ENCODE peak calls at places on chromosomes 6 and 20, in nine cellular contexts. One of them, this sample, is unnamed.

GRCh38 chr20:53944796-53945195 is 125.6 kb downstream of the BCAS1 start:
- DNase-seq in mammary epithelial cell: no peak
- DNase-seq in fibroblast of mammary gland: no peak
- DNase-seq in PC-9: no peak
- DNase-seq in neural progenitor cell: no peak
- DNase-seq in left lung: no peak
- DNase-seq in AG10803: no peak
- DNase-seq in transverse colon: no peak
- DNase-seq in fibroblast of the aortic adventitia: no peak
- DNase-seq in this sample: no peak

GRCh38 chr20:34074101-34074760 is 37.8 kb downstream of the EIF2S2 start:
- DNase-seq in PC-9: no peak
- DNase-seq in fibroblast of the aortic adventitia: no peak
- DNase-seq in AG10803: no peak
- DNase-seq in transverse colon: no peak
- DNase-seq in neural progenitor cell: no peak
- DNase-seq in left lung: no peak
- DNase-seq in fibroblast of mammary gland: peak
- DNase-seq in mammary epithelial cell: peak
- DNase-seq in this sample: no peak

GRCh38 chr6:83273596-83273995 is 80.4 kb downstream of the RWDD2A start:
- DNase-seq in fibroblast of mammary gland: peak
- DNase-seq in AG10803: peak
- DNase-seq in transverse colon: no peak
- DNase-seq in mammary epithelial cell: no peak
- DNase-seq in PC-9: no peak
- DNase-seq in neural progenitor cell: no peak
- DNase-seq in left lung: no peak
- DNase-seq in fibroblast of the aortic adventitia: peak
- DNase-seq in this sample: no peak

GRCh38 chr6:24859132-24859531 is 60.4 kb upstream of the ARMH2 start:
- DNase-seq in PC-9: no peak
- DNase-seq in mammary epithelial cell: no peak
- DNase-seq in fibroblast of mammary gland: no peak
- DNase-seq in left lung: no peak
- DNase-seq in transverse colon: no peak
- DNase-seq in AG10803: no peak
- DNase-seq in fibroblast of the aortic adventitia: no peak
- DNase-seq in neural progenitor cell: no peak
- DNase-seq in this sample: no peak

GRCh38 chr20:17648782-17649730 is 33.0 kb downstream of the RRBP1 start:
- DNase-seq in left lung: no peak
- DNase-seq in AG10803: no peak
- DNase-seq in transverse colon: peak
- DNase-seq in PC-9: no peak
- DNase-seq in fibroblast of mammary gland: no peak
- DNase-seq in fibroblast of the aortic adventitia: no peak
- DNase-seq in neural progenitor cell: peak
- DNase-seq in mammary epithelial cell: no peak
- DNase-seq in this sample: no peak

GRCh38 chr6:12011276-12012112 is 618 bp upstream of the HIVEP1 start:
- DNase-seq in neural progenitor cell: peak
- DNase-seq in PC-9: peak
- DNase-seq in AG10803: peak
- DNase-seq in transverse colon: peak
- DNase-seq in mammary epithelial cell: peak
- DNase-seq in left lung: peak
- DNase-seq in fibroblast of mammary gland: peak
- DNase-seq in fibroblast of the aortic adventitia: peak
- DNase-seq in this sample: peak

GRCh38 chr6:169500688-169501087 is 201.1 kb downstream of the WDR27 start:
- DNase-seq in PC-9: no peak
- DNase-seq in fibroblast of the aortic adventitia: no peak
- DNase-seq in mammary epithelial cell: no peak
- DNase-seq in fibroblast of mammary gland: no peak
- DNase-seq in transverse colon: no peak
- DNase-seq in left lung: no peak
- DNase-seq in AG10803: no peak
- DNase-seq in neural progenitor cell: no peak
- DNase-seq in this sample: no peak

GRCh38 chr20:61739832-61740118 is 325.9 kb downstream of the TAF4 start:
- DNase-seq in PC-9: no peak
- DNase-seq in fibroblast of the aortic adventitia: no peak
- DNase-seq in fibroblast of mammary gland: no peak
- DNase-seq in neural progenitor cell: no peak
- DNase-seq in mammary epithelial cell: no peak
- DNase-seq in left lung: no peak
- DNase-seq in transverse colon: no peak
- DNase-seq in AG10803: no peak
- DNase-seq in this sample: no peak

GRCh38 chr20:63007472-63007721 is 633 bp upstream of the BHLHE23 start:
- DNase-seq in AG10803: no peak
- DNase-seq in fibroblast of the aortic adventitia: no peak
- DNase-seq in neural progenitor cell: peak
- DNase-seq in mammary epithelial cell: no peak
- DNase-seq in left lung: no peak
- DNase-seq in PC-9: no peak
- DNase-seq in fibroblast of mammary gland: no peak
- DNase-seq in transverse colon: no peak
- DNase-seq in this sample: no peak

GRCh38 chr20:63007722-63008488 is 1.1 kb upstream of the BHLHE23 start:
- DNase-seq in AG10803: no peak
- DNase-seq in transverse colon: no peak
- DNase-seq in neural progenitor cell: peak
- DNase-seq in fibroblast of mammary gland: no peak
- DNase-seq in mammary epithelial cell: no peak
- DNase-seq in PC-9: no peak
- DNase-seq in fibroblast of the aortic adventitia: no peak
- DNase-seq in left lung: no peak
- DNase-seq in this sample: no peak

GRCh38 chr20:63005862-63006564 is 751 bp downstream of the BHLHE23 start:
- DNase-seq in mammary epithelial cell: peak
- DNase-seq in fibroblast of the aortic adventitia: no peak
- DNase-seq in transverse colon: no peak
- DNase-seq in PC-9: no peak
- DNase-seq in neural progenitor cell: peak
- DNase-seq in left lung: no peak
- DNase-seq in fibroblast of mammary gland: peak
- DNase-seq in AG10803: peak
- DNase-seq in this sample: no peak

GRCh38 chr20:63005240-63005861 is 1.4 kb downstream of the BHLHE23 start:
- DNase-seq in left lung: no peak
- DNase-seq in neural progenitor cell: peak
- DNase-seq in PC-9: no peak
- DNase-seq in mammary epithelial cell: no peak
- DNase-seq in fibroblast of the aortic adventitia: no peak
- DNase-seq in AG10803: no peak
- DNase-seq in fibroblast of mammary gland: no peak
- DNase-seq in transverse colon: no peak
- DNase-seq in this sample: no peak

DNA sequence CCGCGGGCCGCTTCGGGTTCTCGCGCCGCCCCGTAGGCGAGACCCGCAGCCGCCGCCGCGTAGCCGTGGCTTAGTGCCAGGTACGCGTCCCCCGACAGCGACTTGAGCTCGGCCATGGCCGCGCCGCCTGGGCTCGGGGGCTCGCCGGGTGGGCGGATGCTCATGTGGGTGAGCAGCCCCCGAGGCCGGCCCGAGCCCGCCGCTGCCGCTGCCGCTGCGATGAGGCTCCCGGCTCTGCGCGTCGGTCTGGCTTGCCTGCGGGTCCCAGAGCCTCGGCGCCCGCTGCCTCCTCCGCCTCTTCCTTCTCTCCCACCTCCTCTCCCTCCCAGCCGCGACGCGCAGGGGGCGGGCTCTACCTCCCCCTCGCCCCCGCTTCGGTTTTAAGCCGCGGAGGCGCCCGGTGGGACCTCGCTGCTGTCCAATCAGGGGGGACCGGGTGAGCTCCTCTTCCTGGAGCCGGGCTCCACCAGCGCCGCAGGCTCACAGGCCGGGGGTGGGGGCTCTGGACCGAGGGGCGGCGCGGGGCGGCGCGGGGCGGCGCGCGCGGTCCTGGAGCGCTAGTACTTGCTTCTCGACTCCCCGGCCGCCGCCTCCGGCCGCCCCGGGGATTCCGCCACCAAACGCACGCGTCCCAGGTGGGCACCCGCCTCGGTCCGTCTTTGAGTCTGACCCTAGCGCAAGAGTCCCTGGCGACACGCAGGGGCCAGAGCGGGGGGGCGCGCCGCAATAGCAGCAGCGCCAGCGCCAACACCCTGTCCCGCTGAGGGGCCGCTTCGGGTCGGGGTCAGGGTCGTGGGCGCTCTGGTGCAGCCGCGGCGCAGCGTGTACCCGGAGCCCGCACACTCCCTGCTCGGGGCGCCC is at the start of gene BHLHE23:
- DNase-seq in PC-9: no peak
- DNase-seq in AG10803: no peak
- DNase-seq in left lung: no peak
- DNase-seq in neural progenitor cell: peak
- DNase-seq in fibroblast of mammary gland: no peak
- DNase-seq in fibroblast of the aortic adventitia: no peak
- DNase-seq in transverse colon: no peak
- DNase-seq in mammary epithelial cell: no peak
- DNase-seq in this sample: no peak
- H3K4me3 ChIP-seq in PC-9: no peak
- H3K4me3 ChIP-seq in AG10803: no peak
- H3K4me3 ChIP-seq in left lung: no peak
- H3K4me3 ChIP-seq in neural progenitor cell: peak
- H3K4me3 ChIP-seq in fibroblast of mammary gland: no peak
- H3K4me3 ChIP-seq in fibroblast of the aortic adventitia: no peak
- H3K4me3 ChIP-seq in transverse colon: no peak
- H3K4me3 ChIP-seq in mammary epithelial cell: no peak
- H3K4me3 ChIP-seq in this sample: no peak

DNA sequence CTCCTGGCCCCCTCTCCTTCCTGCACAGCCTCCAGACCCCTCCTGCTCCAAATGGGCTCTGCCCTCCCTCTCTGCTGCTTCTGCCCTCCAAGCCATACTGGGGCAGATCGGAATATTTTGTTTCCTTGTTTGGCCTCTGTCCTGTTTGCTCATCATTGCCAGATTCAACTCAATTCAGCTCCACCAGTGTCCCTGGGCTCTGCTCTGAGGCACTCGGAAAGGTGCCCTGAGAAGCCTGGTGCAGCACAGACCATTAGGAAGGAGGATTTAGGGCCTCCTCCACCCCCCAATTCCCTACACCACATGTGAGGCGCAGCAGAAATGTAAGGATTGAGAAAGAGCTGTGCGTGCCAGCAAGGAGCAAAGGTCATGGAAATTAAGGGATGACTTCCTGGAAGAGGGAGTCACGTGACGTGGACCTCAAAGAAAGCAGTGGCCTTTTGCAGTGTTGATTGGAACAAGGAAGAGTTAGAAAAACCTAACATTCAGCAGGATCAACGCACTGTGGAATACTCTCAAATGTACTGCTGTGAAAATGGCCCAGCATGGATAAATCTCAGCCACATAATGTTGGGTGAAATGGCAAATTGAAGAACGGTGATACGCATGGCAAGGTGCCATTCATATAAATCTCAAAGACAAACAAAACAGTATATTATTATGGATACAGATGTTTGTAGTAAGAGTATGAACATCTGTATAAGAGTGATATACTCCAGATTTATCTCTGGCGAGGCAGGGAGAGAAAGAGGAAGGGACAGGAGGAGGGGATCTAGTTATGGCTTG is 229.5 kb upstream of the RNF24 start:
- DNase-seq in left lung: no peak
- DNase-seq in mammary epithelial cell: no peak
- DNase-seq in AG10803: no peak
- DNase-seq in PC-9: no peak
- DNase-seq in fibroblast of mammary gland: peak
- DNase-seq in transverse colon: peak
- DNase-seq in neural progenitor cell: no peak
- DNase-seq in fibroblast of the aortic adventitia: no peak
- DNase-seq in this sample: no peak
- TF ChIP-seq CTCF in left lung: no peak
- TF ChIP-seq CTCF in mammary epithelial cell: no peak
- TF ChIP-seq CTCF in AG10803: no peak
- TF ChIP-seq CTCF in PC-9: no peak
- TF ChIP-seq CTCF in fibroblast of mammary gland: no peak
- TF ChIP-seq CTCF in transverse colon: no peak
- TF ChIP-seq CTCF in neural progenitor cell: no peak
- TF ChIP-seq CTCF in fibroblast of the aortic adventitia: no peak
- TF ChIP-seq CTCF in this sample: no peak

DNA sequence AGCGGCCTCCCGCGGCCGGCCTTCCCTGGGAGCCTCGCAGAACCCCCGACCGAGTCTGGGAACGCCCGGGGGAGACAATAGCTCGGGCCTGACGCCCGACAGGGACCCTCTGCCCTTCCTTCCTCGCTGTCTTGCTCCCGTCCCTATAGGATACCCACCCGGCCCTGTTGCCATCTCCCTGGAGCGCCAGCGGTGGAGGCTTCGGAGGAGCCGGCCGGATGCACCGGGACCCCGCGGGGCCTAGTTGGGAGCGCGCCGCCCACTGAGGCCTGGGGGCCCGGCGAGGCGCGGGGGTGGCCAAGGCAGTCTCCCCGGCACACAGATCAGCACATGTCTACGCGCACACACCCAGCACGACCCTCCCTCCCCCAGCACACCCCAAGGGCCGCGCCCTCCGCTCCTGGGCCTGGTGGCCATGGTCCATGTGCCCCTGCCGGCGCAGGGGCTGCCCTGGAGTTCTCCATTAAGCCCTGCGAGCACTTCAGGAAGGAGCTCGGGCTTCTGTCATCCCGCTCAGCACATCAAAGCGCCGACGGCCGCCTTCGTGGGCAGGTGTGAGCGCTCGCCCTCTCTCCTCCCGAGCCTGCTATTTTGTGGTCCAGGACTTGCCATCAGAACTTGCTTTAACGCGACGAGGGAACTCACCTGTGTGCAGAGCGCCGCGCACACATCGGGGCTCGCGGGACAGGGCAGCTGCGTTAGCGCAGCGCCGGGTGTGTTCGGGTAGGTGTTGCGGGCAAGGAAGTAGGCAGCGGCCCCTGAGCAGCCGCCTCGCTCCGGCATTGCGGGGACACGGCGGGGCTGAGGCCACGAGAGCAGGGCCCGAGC is 3.7 kb downstream of the FOXF2 start:
- DNase-seq in left lung: no peak
- DNase-seq in AG10803: no peak
- DNase-seq in transverse colon: no peak
- DNase-seq in fibroblast of mammary gland: no peak
- DNase-seq in neural progenitor cell: peak
- DNase-seq in fibroblast of the aortic adventitia: no peak
- DNase-seq in mammary epithelial cell: no peak
- DNase-seq in PC-9: no peak
- DNase-seq in this sample: no peak
- H3K4me3 ChIP-seq in left lung: peak
- H3K4me3 ChIP-seq in AG10803: no peak
- H3K4me3 ChIP-seq in transverse colon: peak
- H3K4me3 ChIP-seq in fibroblast of mammary gland: no peak
- H3K4me3 ChIP-seq in neural progenitor cell: peak
- H3K4me3 ChIP-seq in fibroblast of the aortic adventitia: peak
- H3K4me3 ChIP-seq in mammary epithelial cell: no peak
- H3K4me3 ChIP-seq in PC-9: no peak
- H3K4me3 ChIP-seq in this sample: no peak

DNA sequence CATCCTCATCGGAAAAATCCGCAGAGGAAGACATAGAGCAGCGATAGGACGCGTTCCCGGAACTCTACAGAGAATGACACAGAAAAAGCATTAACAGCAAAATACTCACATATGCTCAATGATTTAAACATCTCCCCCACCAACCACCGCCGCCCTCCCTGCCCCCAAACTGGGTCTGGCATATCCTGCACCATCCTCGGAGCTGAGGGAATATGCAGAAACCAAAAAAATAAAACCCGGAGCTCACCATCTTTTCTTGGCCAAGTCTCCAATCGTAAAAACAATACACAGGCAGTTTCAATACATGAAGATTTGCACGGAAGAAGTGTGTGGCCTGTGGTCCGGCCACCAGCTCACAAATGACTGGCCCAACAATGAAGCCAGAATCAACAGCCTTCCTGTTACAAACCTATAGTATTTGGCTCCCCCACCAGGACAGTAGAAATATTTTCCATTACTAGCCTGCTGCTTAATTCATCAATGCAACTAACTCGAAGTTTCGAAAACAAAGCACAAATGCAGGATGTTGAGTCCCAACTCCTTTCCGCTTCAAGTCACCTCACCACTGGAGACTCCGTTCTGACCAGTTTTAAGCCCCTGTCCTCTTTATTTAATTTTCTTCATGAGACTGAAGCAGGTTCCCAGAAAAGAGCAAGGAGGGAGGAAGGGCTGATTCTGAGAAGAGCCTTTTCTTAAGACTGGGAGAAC is 103.2 kb upstream of the BEND6 start:
- DNase-seq in transverse colon: no peak
- DNase-seq in fibroblast of the aortic adventitia: peak
- DNase-seq in mammary epithelial cell: peak
- DNase-seq in neural progenitor cell: peak
- DNase-seq in fibroblast of mammary gland: peak
- DNase-seq in AG10803: peak
- DNase-seq in PC-9: peak
- DNase-seq in left lung: no peak
- DNase-seq in this sample: peak
- TF ChIP-seq CTCF in transverse colon: peak
- TF ChIP-seq CTCF in fibroblast of the aortic adventitia: peak
- TF ChIP-seq CTCF in mammary epithelial cell: peak
- TF ChIP-seq CTCF in neural progenitor cell: peak
- TF ChIP-seq CTCF in fibroblast of mammary gland: peak
- TF ChIP-seq CTCF in AG10803: peak
- TF ChIP-seq CTCF in PC-9: peak
- TF ChIP-seq CTCF in left lung: peak
- TF ChIP-seq CTCF in this sample: peak